ENCODE peak calls at places on chromosomes 2 and 18, in nine cellular contexts. E, F, T, C, N, I, G, V and U are unnamed samples.

GRCh38 chr2:132876745-132877391 is 206.9 kb upstream of the LYPD1 start:
- DNase-seq in T (no peak), C (no peak), N (no peak), F (no peak), G (no peak), I (no peak), V (no peak), E (peak), U (no peak)

GRCh38 chr2:120944575-120944974 is 208.9 kb downstream of the GLI2 start:
- DNase-seq in T (no peak), V (no peak), N (no peak), E (no peak), G (no peak), I (no peak), F (no peak), C (no peak), U (no peak)

GRCh38 chr18:274313-274712 is 6.5 kb upstream of the THOC1 start:
- DNase-seq in T (no peak), E (no peak), G (no peak), V (no peak), I (no peak), C (no peak), N (no peak), F (no peak), U (no peak)

GRCh38 chr2:120390381-120391055 is 44.6 kb downstream of the INHBB start:
- DNase-seq in F (no peak), E (no peak), G (no peak), C (no peak), I (no peak), T (no peak), N (no peak), V (peak), U (no peak)

GRCh38 chr2:45020439-45020838 is 11.2 kb upstream of the SIX2 start:
- DNase-seq in C (no peak), T (no peak), G (no peak), F (no peak), E (no peak), I (no peak), N (no peak), V (no peak), U (no peak)

GRCh38 chr2:80496770-80497169 is 192.2 kb upstream of the LRRTM1 start:
- DNase-seq in T (no peak), E (peak), G (no peak), F (no peak), I (no peak), N (no peak), V (no peak), C (peak), U (no peak)

GRCh38 chr18:75293591-75293990 is 83.0 kb downstream of the TSHZ1 start:
- DNase-seq in F (no peak), E (peak), N (no peak), V (no peak), I (no peak), T (no peak), G (no peak), C (no peak), U (no peak)

GRCh38 chr2:221554769-221555510 is 17.2 kb downstream of the EPHA4 start:
- DNase-seq in V (no peak), F (no peak), E (peak), N (no peak), I (no peak), C (peak), G (no peak), T (no peak), U (no peak)

GRCh38 chr2:238924032-238924431 is 76.1 kb downstream of the TWIST2 start:
- DNase-seq in N (no peak), C (no peak), E (no peak), V (peak), I (no peak), G (no peak), T (no peak), F (no peak), U (no peak)